ENCODE peak calls at places on chromosomes 5 and 9, in nine cellular contexts. O is NAMALWA; R is RWPE1; K is mammary epithelial cell; I is effector memory CD4-positive, alpha-beta T cell; A is RPMI8226; W is kidney epithelial cell; G is lower lobe of right lung; N is neural crest cell. M is an unnamed sample.

GRCh38 chr9:37324691-37325490 is 97.6 kb upstream of the GRHPR start:
- DNase-seq in O (peak; percentile 89), R (no peak), K (no peak), I (no peak), A (no peak), W (no peak), G (no peak), N (peak; percentile 19), M (peak; percentile 74)

GRCh38 chr5:174532453-174533126 is 191.8 kb upstream of the MSX2 start:
- DNase-seq in O (no peak), R (peak; percentile 97), K (peak; percentile 93), I (no peak), A (peak; percentile 63), W (peak; percentile 75), G (peak; percentile 85), N (peak; percentile 22), M (peak; percentile 86)

GRCh38 chr9:133119039-133119438 is 2.0 kb downstream of the RALGDS start:
- DNase-seq in O (no peak), R (no peak), K (no peak), I (no peak), A (no peak), W (no peak), G (peak; percentile 54), N (no peak), M (no peak)

GRCh38 chr9:23341346-23341745 is 484.7 kb downstream of the ELAVL2 start:
- DNase-seq in O (no peak), R (no peak), K (no peak), I (no peak), A (peak; percentile 70), W (no peak), G (no peak), N (no peak), M (no peak)

GRCh38 chr5:146623657-146624056 is 107.7 kb upstream of the GPR151 start:
- DNase-seq in O (no peak), R (no peak), K (no peak), I (no peak), A (no peak), W (no peak), G (no peak), N (no peak), M (no peak)

GRCh38 chr5:95835682-95836405 is 13.3 kb upstream of the GLRX start:
- DNase-seq in O (no peak), R (no peak), K (no peak), I (no peak), A (peak; percentile 26), W (no peak), G (no peak), N (no peak), M (no peak)

GRCh38 chr9:114538241-114538640 is 33.0 kb upstream of the WHRN start:
- DNase-seq in O (peak; percentile 66), R (peak; percentile 58), K (peak; percentile 13), I (no peak), A (peak; percentile 67), W (no peak), G (no peak), N (no peak), M (peak; percentile 25)

GRCh38 chr5:53069626-53070025 is 39.9 kb downstream of the MOCS2 start:
- DNase-seq in O (no peak), R (no peak), K (peak; percentile 39), I (no peak), A (no peak), W (peak; percentile 44), G (no peak), N (no peak), M (no peak)

GRCh38 chr5:107805819-107806218 is 135.1 kb upstream of the EFNA5 start:
- DNase-seq in O (no peak), R (no peak), K (no peak), I (no peak), A (no peak), W (no peak), G (no peak), N (no peak), M (no peak)

GRCh38 chr9:3963266-3964019 is 336.4 kb downstream of the GLIS3 start:
- DNase-seq in O (no peak), R (no peak), K (peak; percentile 37), I (no peak), A (no peak), W (no peak), G (no peak), N (no peak), M (no peak)

GRCh38 chr5:147830035-147830434 is 1.4 kb downstream of the SPINK1 start:
- DNase-seq in O (no peak), R (no peak), K (no peak), I (no peak), A (no peak), W (no peak), G (no peak), N (no peak), M (no peak)

GRCh38 chr5:81749562-81750307 is 1.2 kb downstream of the SSBP2 start:
- DNase-seq in O (peak; percentile 93), R (peak; percentile 27), K (peak; percentile 16), I (peak; percentile 13), A (peak; percentile 70), W (no peak), G (peak; percentile 61), N (peak; percentile 43), M (peak; percentile 54)

GRCh38 chr5:140565024-140565779 is 574 bp downstream of the SLC35A4 start:
- DNase-seq in O (peak; percentile 36), R (peak; percentile 26), K (no peak), I (no peak), A (no peak), W (no peak), G (no peak), N (no peak), M (no peak)

GRCh38 chr9:101601904-101602765 is 7.4 kb upstream of the PPP3R2 start:
- DNase-seq in O (peak; percentile 67), R (peak; percentile 76), K (peak; percentile 36), I (no peak), A (peak; percentile 39), W (peak; percentile 14), G (no peak), N (peak; percentile 18), M (peak; percentile 50)

GRCh38 chr9:34346873-34347799 is 17.8 kb downstream of the NUDT2 start:
- DNase-seq in O (no peak), R (no peak), K (no peak), I (no peak), A (no peak), W (no peak), G (no peak), N (no peak), M (no peak)

GRCh38 chr5:128965638-128966302 is 482 bp downstream of the SLC27A6 start:
- DNase-seq in O (no peak), R (no peak), K (no peak), I (no peak), A (no peak), W (no peak), G (no peak), N (peak; percentile 5), M (no peak)

GRCh38 chr5:176793736-176794135 is 16.6 kb upstream of the UNC5A start:
- DNase-seq in O (no peak), R (no peak), K (no peak), I (no peak), A (no peak), W (no peak), G (no peak), N (no peak), M (no peak)

GRCh38 chr9:94134629-94135028 is 50.4 kb downstream of the PTPDC1 start:
- DNase-seq in O (no peak), R (no peak), K (no peak), I (no peak), A (no peak), W (no peak), G (no peak), N (no peak), M (no peak)

GRCh38 chr9:88724241-88724805 is 189.3 kb downstream of the NXNL2 start:
- DNase-seq in O (no peak), R (no peak), K (no peak), I (no peak), A (no peak), W (no peak), G (no peak), N (no peak), M (no peak)

M was measured in KBM-7.